ENCODE peak calls at places on chromosome 19, in six cellular contexts. One of them, this sample, is unnamed.

GRCh38 chr19:13040232-13040915 is 45.1 kb downstream of the NFIX start:
- DNase-seq in WTC11: no peak
- DNase-seq in K562: no peak
- DNase-seq in GM23338: no peak
- DNase-seq in H1: no peak
- DNase-seq in GM12878: no peak
- DNase-seq in this sample: no peak

GRCh38 chr19:37983153-37983552 is 76.1 kb downstream of the SIPA1L3 start:
- DNase-seq in WTC11: no peak
- DNase-seq in K562: no peak
- DNase-seq in GM23338: no peak
- DNase-seq in H1: no peak
- DNase-seq in GM12878: no peak
- DNase-seq in this sample: no peak

GRCh38 chr19:15479391-15480345 is at the start of gene PGLYRP2:
- DNase-seq in WTC11: peak
- DNase-seq in K562: no peak
- DNase-seq in GM23338: peak
- DNase-seq in H1: no peak
- DNase-seq in GM12878: no peak
- DNase-seq in this sample: peak

GRCh38 chr19:55452381-55453325 is 8.8 kb downstream of the ISOC2 start:
- DNase-seq in WTC11: peak
- DNase-seq in K562: peak
- DNase-seq in GM23338: peak
- DNase-seq in H1: no peak
- DNase-seq in GM12878: no peak
- DNase-seq in this sample: peak

GRCh38 chr19:12840091-12841079 is 2.1 kb downstream of the MAST1 start:
- DNase-seq in WTC11: peak
- DNase-seq in K562: peak
- DNase-seq in GM23338: peak
- DNase-seq in H1: peak
- DNase-seq in GM12878: no peak
- DNase-seq in this sample: no peak

GRCh38 chr19:3868770-3869456 is at the start of gene ZFR2:
- DNase-seq in WTC11: peak
- DNase-seq in K562: peak
- DNase-seq in GM23338: peak
- DNase-seq in H1: no peak
- DNase-seq in GM12878: no peak
- DNase-seq in this sample: no peak

GRCh38 chr19:36604656-36605100 is 435 bp upstream of the ZNF382 start:
- DNase-seq in WTC11: peak
- DNase-seq in K562: no peak
- DNase-seq in GM23338: peak
- DNase-seq in H1: no peak
- DNase-seq in GM12878: peak
- DNase-seq in this sample: peak

GRCh38 chr19:46890423-46891170 is 29.8 kb downstream of the ARHGAP35 start:
- DNase-seq in WTC11: no peak
- DNase-seq in K562: no peak
- DNase-seq in GM23338: no peak
- DNase-seq in H1: no peak
- DNase-seq in GM12878: no peak
- DNase-seq in this sample: peak

GRCh38 chr19:34712606-34713261 is 21.3 kb upstream of the ZNF181 start:
- DNase-seq in WTC11: peak
- DNase-seq in K562: peak
- DNase-seq in GM23338: peak
- DNase-seq in H1: peak
- DNase-seq in GM12878: peak
- DNase-seq in this sample: peak

GRCh38 chr19:16127776-16128371 is 15.6 kb upstream of the HSH2D start:
- DNase-seq in WTC11: no peak
- DNase-seq in K562: no peak
- DNase-seq in GM23338: no peak
- DNase-seq in H1: no peak
- DNase-seq in GM12878: no peak
- DNase-seq in this sample: no peak

GRCh38 chr19:21699197-21699596 is 68.2 kb downstream of the ZNF100 start:
- DNase-seq in WTC11: peak
- DNase-seq in K562: no peak
- DNase-seq in GM23338: peak
- DNase-seq in H1: peak
- DNase-seq in GM12878: no peak
- DNase-seq in this sample: no peak
- TF ChIP-seq CREB1 in WTC11: no peak
- TF ChIP-seq CREB1 in K562: no peak
- TF ChIP-seq CREB1 in GM23338: peak
- TF ChIP-seq CREB1 in H1: no peak
- TF ChIP-seq CREB1 in GM12878: no peak
- TF ChIP-seq CREB1 in this sample: no peak

GRCh38 chr19:39390460-39390758 is 497 bp downstream of the PAF1 start:
- DNase-seq in WTC11: no peak
- DNase-seq in K562: no peak
- DNase-seq in GM23338: no peak
- DNase-seq in H1: no peak
- DNase-seq in GM12878: no peak
- DNase-seq in this sample: no peak
- TF ChIP-seq CREB1 in WTC11: no peak
- TF ChIP-seq CREB1 in K562: peak
- TF ChIP-seq CREB1 in GM23338: peak
- TF ChIP-seq CREB1 in H1: peak
- TF ChIP-seq CREB1 in GM12878: peak
- TF ChIP-seq CREB1 in this sample: peak

GRCh38 chr19:31976775-31977536 is 368.5 kb upstream of the ZNF507 start:
- DNase-seq in WTC11: no peak
- DNase-seq in K562: no peak
- DNase-seq in GM23338: no peak
- DNase-seq in H1: no peak
- DNase-seq in GM12878: no peak
- DNase-seq in this sample: no peak
- TF ChIP-seq CREB1 in WTC11: no peak
- TF ChIP-seq CREB1 in K562: no peak
- TF ChIP-seq CREB1 in GM23338: no peak
- TF ChIP-seq CREB1 in H1: no peak
- TF ChIP-seq CREB1 in GM12878: no peak
- TF ChIP-seq CREB1 in this sample: no peak

DNA sequence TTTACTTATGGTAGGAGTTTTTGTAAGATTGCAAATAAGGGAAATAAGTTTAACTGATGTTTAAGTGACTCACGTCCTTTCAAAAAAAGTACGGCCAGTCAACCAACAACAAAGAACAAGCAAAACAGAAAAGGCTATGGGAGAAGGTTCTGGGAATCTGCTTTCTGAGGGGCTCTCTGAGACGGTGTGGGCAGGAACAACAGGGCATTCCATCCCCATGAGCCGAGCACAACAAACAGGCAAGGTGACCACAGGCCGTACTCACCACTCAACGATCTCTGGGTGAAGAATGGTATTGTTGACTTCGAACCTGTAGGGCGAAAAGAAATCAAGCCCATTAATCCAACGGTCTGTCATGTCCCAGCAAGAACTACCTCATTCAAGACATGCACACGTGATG is 43.8 kb downstream of the PEPD start:
- DNase-seq in WTC11: no peak
- DNase-seq in K562: no peak
- DNase-seq in GM23338: no peak
- DNase-seq in H1: no peak
- DNase-seq in GM12878: no peak
- DNase-seq in this sample: no peak
- TF ChIP-seq CREB1 in WTC11: no peak
- TF ChIP-seq CREB1 in K562: no peak
- TF ChIP-seq CREB1 in GM23338: no peak
- TF ChIP-seq CREB1 in H1: no peak
- TF ChIP-seq CREB1 in GM12878: no peak
- TF ChIP-seq CREB1 in this sample: no peak

GRCh38 chr19:45074744-45075143 is 1.5 kb downstream of the ZNF296 start:
- DNase-seq in WTC11: peak
- DNase-seq in K562: no peak
- DNase-seq in GM23338: peak
- DNase-seq in H1: no peak
- DNase-seq in GM12878: no peak
- DNase-seq in this sample: no peak

GRCh38 chr19:45076851-45077730 is 813 bp upstream of the ZNF296 start:
- DNase-seq in WTC11: peak
- DNase-seq in K562: no peak
- DNase-seq in GM23338: peak
- DNase-seq in H1: no peak
- DNase-seq in GM12878: no peak
- DNase-seq in this sample: no peak

GRCh38 chr19:45078390-45079062 is 534 bp upstream of the GEMIN7 start:
- DNase-seq in WTC11: no peak
- DNase-seq in K562: no peak
- DNase-seq in GM23338: no peak
- DNase-seq in H1: no peak
- DNase-seq in GM12878: no peak
- DNase-seq in this sample: no peak

GRCh38 chr19:45075215-45076028 is 856 bp downstream of the ZNF296 start:
- DNase-seq in WTC11: peak
- DNase-seq in K562: peak
- DNase-seq in GM23338: peak
- DNase-seq in H1: no peak
- DNase-seq in GM12878: peak
- DNase-seq in this sample: peak

DNA sequence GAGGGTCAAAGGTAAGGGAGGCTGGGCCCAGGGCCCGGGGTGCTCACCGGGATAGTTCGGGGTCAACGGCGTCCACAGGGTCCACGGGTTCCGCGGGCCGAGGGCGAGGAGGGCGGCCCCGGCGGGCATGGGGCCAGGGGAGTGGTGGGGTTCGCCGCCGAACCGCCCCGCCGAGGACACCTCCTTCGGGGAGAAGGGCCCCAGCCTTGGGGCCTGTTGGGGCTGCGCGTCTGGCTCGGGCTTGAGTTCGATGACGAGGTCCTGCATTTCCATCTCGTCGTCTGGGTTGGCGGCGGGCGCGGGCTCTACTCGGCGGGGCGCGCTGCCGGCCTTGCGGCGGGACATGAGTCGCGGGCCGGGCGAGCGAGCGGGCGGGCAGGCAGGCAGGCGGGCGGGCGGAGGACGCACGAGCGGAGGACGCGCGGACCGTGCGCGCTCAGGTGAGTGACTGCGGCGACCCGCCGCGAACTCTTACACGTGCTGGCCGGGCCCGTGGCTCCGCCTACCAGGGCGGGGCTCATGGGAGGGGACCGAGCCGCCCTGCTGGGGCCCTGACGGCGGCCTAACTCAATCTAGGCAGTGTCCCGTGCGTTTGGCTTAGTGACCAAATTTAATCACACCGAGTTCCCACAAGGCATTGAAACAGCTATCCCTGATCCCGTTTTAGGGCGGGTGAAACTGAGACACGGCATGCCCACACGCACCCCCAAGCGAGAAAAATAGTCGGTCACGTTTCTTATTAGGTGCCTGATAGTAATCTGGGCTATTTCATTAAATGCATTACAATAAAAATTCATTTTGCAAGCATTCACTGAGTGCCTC is at the start of gene ZNF296:
- DNase-seq in WTC11: peak
- DNase-seq in K562: peak
- DNase-seq in GM23338: peak
- DNase-seq in H1: no peak
- DNase-seq in GM12878: no peak
- DNase-seq in this sample: peak
- TF ChIP-seq CREB1 in WTC11: no peak
- TF ChIP-seq CREB1 in K562: no peak
- TF ChIP-seq CREB1 in GM23338: peak
- TF ChIP-seq CREB1 in H1: no peak
- TF ChIP-seq CREB1 in GM12878: no peak
- TF ChIP-seq CREB1 in this sample: no peak

GRCh38 chr19:41649827-41650226 is 23.0 kb upstream of the CEACAM4 start:
- DNase-seq in WTC11: no peak
- DNase-seq in K562: no peak
- DNase-seq in GM23338: no peak
- DNase-seq in H1: no peak
- DNase-seq in GM12878: no peak
- DNase-seq in this sample: no peak

GRCh38 chr19:41641879-41642485 is 15.1 kb upstream of the CEACAM4 start:
- DNase-seq in WTC11: peak
- DNase-seq in K562: peak
- DNase-seq in GM23338: peak
- DNase-seq in H1: no peak
- DNase-seq in GM12878: peak
- DNase-seq in this sample: peak

DNA sequence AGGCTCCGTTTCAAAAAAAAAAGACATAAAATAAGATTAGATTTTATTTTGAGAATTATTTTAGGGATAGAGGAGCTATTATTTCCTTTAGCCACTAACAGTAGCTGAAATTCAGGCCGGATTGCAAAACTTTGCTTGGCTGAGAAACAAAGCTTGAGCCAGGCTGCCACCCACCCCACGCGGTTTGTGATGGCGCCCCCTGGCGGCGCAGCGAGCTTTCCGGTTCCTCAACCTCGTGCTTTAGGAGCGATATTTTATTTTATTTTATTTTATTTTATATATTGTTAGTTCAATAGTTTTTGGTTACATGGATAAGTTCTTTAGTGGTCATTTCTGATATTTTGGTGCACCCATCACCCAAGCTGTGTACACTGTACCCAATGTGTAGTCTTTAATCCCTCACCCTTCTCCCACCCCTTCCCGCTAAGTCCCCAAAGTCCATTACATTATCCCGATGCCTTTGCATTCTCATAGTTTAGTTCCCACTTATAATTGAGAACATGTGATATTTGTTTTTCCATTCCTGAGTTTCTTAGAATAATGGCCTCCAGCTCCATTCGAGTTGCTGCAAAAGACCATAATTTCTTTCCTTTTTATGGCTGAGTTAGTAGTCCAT is 19.8 kb upstream of the CEACAM4 start:
- DNase-seq in WTC11: peak
- DNase-seq in K562: peak
- DNase-seq in GM23338: peak
- DNase-seq in H1: no peak
- DNase-seq in GM12878: no peak
- DNase-seq in this sample: no peak
- TF ChIP-seq CREB1 in WTC11: no peak
- TF ChIP-seq CREB1 in K562: no peak
- TF ChIP-seq CREB1 in GM23338: no peak
- TF ChIP-seq CREB1 in H1: no peak
- TF ChIP-seq CREB1 in GM12878: no peak
- TF ChIP-seq CREB1 in this sample: no peak